ENCODE peak calls at places on chromosomes 7 and 10, in six cellular contexts. I, D, C, V, P and A are unnamed samples.

GRCh38 chr10:56370217-56371113 is 9.4 kb upstream of the ZWINT start:
- DNase-seq in C (no peak), V (no peak), P (no peak), I (no peak), D (no peak), A (peak)

GRCh38 chr7:102444961-102445673 is 11.7 kb downstream of the ORAI2 start:
- DNase-seq in V (no peak), P (no peak), I (no peak), D (no peak), C (no peak), A (no peak)

GRCh38 chr7:151306860-151307259 is 34.8 kb upstream of the NUB1 start:
- DNase-seq in C (no peak), V (no peak), I (no peak), P (no peak), D (no peak), A (no peak)

GRCh38 chr10:6114299-6114698 is 25.5 kb downstream of the RBM17 start:
- DNase-seq in P (no peak), D (no peak), I (no peak), V (no peak), C (no peak), A (no peak)

GRCh38 chr10:77614778-77615625 is 22.6 kb downstream of the KCNMA1 start:
- DNase-seq in V (no peak), D (no peak), P (no peak), I (no peak), C (no peak), A (no peak)

GRCh38 chr7:28903779-28904538 is 54.2 kb downstream of the TRIL start:
- DNase-seq in V (no peak), I (no peak), C (no peak), P (no peak), D (no peak), A (no peak)

GRCh38 chr10:110563132-110563531 is 4.4 kb upstream of the SMC3 start:
- DNase-seq in P (no peak), V (no peak), I (no peak), D (no peak), C (no peak), A (no peak)

GRCh38 chr10:108375691-108376090 is 1211.2 kb upstream of the SORCS1 start:
- DNase-seq in V (no peak), I (no peak), D (no peak), P (no peak), C (no peak), A (no peak)

GRCh38 chr7:112556633-112557032 is 75.8 kb downstream of the LSMEM1 start:
- DNase-seq in D (no peak), C (no peak), I (no peak), P (no peak), V (no peak), A (no peak)